ENCODE peak calls at places on chromosomes 3 and 15, in ten cellular contexts. C is Peyer's patch, D is A549, Q is tibial nerve, X is spleen, R is adrenal gland, E is esophagus squamous epithelium, M is breast epithelium, Y is lower leg skin, A is ovary. H is an unnamed sample.

GRCh38 chr3:25903371-25903770 is 113.5 kb downstream of the OXSM start:
- DNase-seq in Q (no peak), R (no peak), A (no peak), M (no peak), C (no peak), X (no peak), E (no peak), D (no peak), Y (no peak), H (no peak)

GRCh38 chr3:183306798-183307671 is 54.0 kb downstream of the B3GNT5 start:
- DNase-seq in R (peak), A (no peak), E (peak), D (no peak), Y (peak), X (peak), Q (peak), C (peak), M (peak), H (peak)

GRCh38 chr15:42457445-42458442 is 33.2 kb downstream of the ZNF106 start:
- DNase-seq in C (no peak), M (no peak), R (peak), E (no peak), A (peak), X (no peak), D (no peak), Y (peak), Q (no peak), H (no peak)

GRCh38 chr3:81696090-81696489 is 65.4 kb downstream of the GBE1 start:
- DNase-seq in E (no peak), Q (no peak), A (no peak), X (no peak), D (no peak), R (no peak), Y (no peak), M (no peak), C (no peak), H (no peak)

GRCh38 chr15:79844221-79844620 is 52.6 kb downstream of the MTHFS start:
- DNase-seq in A (no peak), M (no peak), X (no peak), Y (no peak), R (no peak), D (no peak), C (no peak), Q (no peak), E (no peak), H (no peak)

GRCh38 chr3:134693804-134694203 is 43.0 kb upstream of the KY start:
- DNase-seq in C (no peak), A (no peak), R (peak), X (no peak), Y (no peak), D (no peak), M (no peak), Q (no peak), E (no peak), H (no peak)

GRCh38 chr15:70956596-70956995 is 64.0 kb downstream of the LRRC49 start:
- DNase-seq in M (no peak), R (no peak), E (no peak), Q (no peak), Y (no peak), C (no peak), D (no peak), X (no peak), A (no peak), H (no peak)

GRCh38 chr3:125037498-125038150 is 18.2 kb downstream of the HEG1 start:
- DNase-seq in E (no peak), C (no peak), R (no peak), Q (no peak), Y (no peak), X (no peak), M (no peak), D (no peak), A (no peak), H (no peak)

GRCh38 chr15:40928351-40928974 is 677 bp upstream of the DLL4 start:
- DNase-seq in D (no peak), Q (no peak), R (no peak), Y (no peak), M (no peak), C (peak), E (no peak), X (peak), A (no peak), H (no peak)

GRCh38 chr15:69160976-69161877 is 792 bp downstream of the GLCE start:
- DNase-seq in A (peak), M (no peak), Y (peak), D (peak), X (peak), C (peak), E (no peak), R (peak), Q (no peak), H (no peak)

GRCh38 chr15:91885714-91886265 is 32.3 kb downstream of the SLCO3A1 start:
- DNase-seq in D (no peak), C (no peak), E (no peak), X (no peak), Q (no peak), R (no peak), A (no peak), M (no peak), Y (no peak), H (no peak)

GRCh38 chr15:22936577-22937472 is 43.3 kb downstream of the CYFIP1 start:
- DNase-seq in Q (no peak), A (no peak), X (no peak), Y (no peak), E (no peak), M (no peak), D (no peak), C (no peak), R (no peak), H (no peak)

GRCh38 chr3:73215286-73215685 is 153.8 kb downstream of the EBLN2 start:
- DNase-seq in M (no peak), E (no peak), Y (no peak), C (no peak), X (no peak), Q (no peak), D (no peak), R (no peak), A (no peak), H (no peak)

GRCh38 chr3:119219069-119219468 is 21.6 kb downstream of the B4GALT4 start:
- DNase-seq in Y (no peak), R (no peak), M (no peak), X (no peak), E (no peak), C (no peak), D (no peak), Q (no peak), A (no peak), H (no peak)

GRCh38 chr3:61526307-61526706 is 35.1 kb upstream of the PTPRG start:
- DNase-seq in R (no peak), C (no peak), Y (no peak), A (no peak), X (no peak), Q (no peak), E (no peak), D (no peak), M (no peak), H (no peak)

GRCh38 chr15:77107531-77108355 is 36.8 kb upstream of the TSPAN3 start:
- DNase-seq in R (peak), X (no peak), M (no peak), C (peak), Y (peak), E (no peak), Q (peak), A (peak), D (peak), H (peak)

GRCh38 chr3:133870822-133871221 is 24.9 kb downstream of the RAB6B start:
- DNase-seq in D (no peak), M (no peak), Q (no peak), R (no peak), E (no peak), X (no peak), A (no peak), C (no peak), Y (no peak), H (no peak)

GRCh38 chr3:114408763-114409162 is 114.9 kb downstream of the TIGIT start:
- DNase-seq in Y (no peak), A (no peak), E (no peak), Q (no peak), C (no peak), X (no peak), D (no peak), M (no peak), R (no peak), H (no peak)

GRCh38 chr3:123361019-123361418 is 87.9 kb downstream of the ADCY5 start:
- DNase-seq in M (no peak), Y (no peak), D (no peak), E (no peak), X (no peak), A (peak), Q (no peak), R (no peak), C (no peak), H (no peak)

GRCh38 chr3:139227165-139227564 is 116.7 kb upstream of the MRPS22 start:
- DNase-seq in Y (no peak), E (no peak), R (peak), D (no peak), Q (no peak), C (no peak), M (no peak), A (peak), X (no peak), H (no peak)

GRCh38 chr3:144221771-144222170 is 250.1 kb downstream of the DIPK2A start:
- DNase-seq in E (no peak), Q (no peak), M (no peak), X (no peak), Y (no peak), R (no peak), A (no peak), D (no peak), C (no peak), H (no peak)

GRCh38 chr3:102224171-102224570 is 210.6 kb upstream of the ZPLD1 start:
- DNase-seq in Q (no peak), M (no peak), X (no peak), R (no peak), Y (no peak), D (peak), C (peak), A (no peak), E (no peak), H (no peak)

GRCh38 chr3:17340261-17340660 is 402.2 kb downstream of the TBC1D5 start:
- DNase-seq in Q (no peak), X (no peak), D (no peak), C (no peak), A (no peak), R (no peak), E (no peak), Y (no peak), M (no peak), H (no peak)

GRCh38 chr3:64685800-64686445 is 1.9 kb downstream of the ADAMTS9 start:
- DNase-seq in Q (peak), C (peak), X (peak), A (peak), E (no peak), D (peak), Y (peak), M (peak), R (peak), H (no peak)

GRCh38 chr3:57292159-57292894 is at the start of gene ASB14:
- DNase-seq in Y (no peak), M (no peak), A (no peak), Q (no peak), E (no peak), C (no peak), R (no peak), D (no peak), X (no peak), H (no peak)

GRCh38 chr3:115960799-115961198 is 337.5 kb downstream of the GAP43 start:
- DNase-seq in R (no peak), Q (no peak), X (no peak), Y (no peak), M (no peak), C (no peak), E (no peak), A (no peak), D (no peak), H (no peak)

GRCh38 chr3:184811999-184812844 is at the start of gene VPS8:
- DNase-seq in D (peak), R (peak), X (peak), M (peak), E (peak), Y (peak), Q (peak), C (peak), A (peak), H (peak)
- TF ChIP-seq POLR2A in D (peak), R (peak), X (peak), M (peak), E (peak), Y (no peak), Q (peak), C (peak), A (peak), H (peak)

DNA sequence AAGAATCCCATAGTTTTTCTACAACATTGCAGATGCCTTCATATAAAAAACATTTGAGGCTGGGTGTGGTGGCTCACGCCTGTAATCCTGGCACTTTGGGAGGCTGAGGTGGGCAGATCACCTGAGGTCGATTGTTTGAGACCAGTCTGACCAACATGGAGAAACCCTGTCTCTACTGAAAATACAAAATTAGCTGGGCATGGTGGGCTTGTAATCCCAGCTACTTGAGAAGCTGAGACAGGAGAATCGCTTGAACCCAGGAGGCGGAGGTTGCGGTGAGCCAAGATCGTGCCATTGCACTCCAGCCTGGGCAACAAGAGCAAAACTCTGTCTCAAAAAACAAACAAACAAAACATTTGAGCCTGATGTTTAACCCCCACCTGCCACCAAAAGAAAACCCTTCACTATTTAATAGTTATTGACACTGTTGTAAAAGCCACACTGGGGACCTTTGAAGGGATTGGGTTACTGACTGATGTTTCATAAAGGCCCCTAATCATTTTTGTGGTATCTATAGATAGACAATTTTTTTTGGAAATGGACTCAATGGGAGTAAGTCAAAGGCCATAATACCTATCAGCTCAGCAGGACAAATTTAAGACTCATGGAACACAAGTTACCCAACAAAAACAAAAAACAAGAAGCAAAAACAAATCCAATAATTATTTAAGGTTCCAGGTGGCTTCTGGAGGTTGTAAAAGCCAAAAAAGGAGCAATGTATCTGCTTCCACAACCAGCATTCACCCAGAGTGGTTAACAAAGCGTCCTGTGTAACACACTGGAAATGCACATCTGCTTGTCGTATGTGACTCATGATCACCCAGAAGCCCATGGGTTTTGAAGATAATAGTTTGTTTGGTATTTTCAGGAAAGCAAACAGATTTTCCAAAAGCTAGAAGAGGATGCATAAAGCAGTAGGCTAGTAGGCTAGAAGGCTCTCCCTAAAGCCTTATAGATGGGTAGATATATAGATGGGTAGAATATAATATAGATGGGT is 41.2 kb downstream of the CDCP1 start:
- DNase-seq in Q (no peak), X (no peak), C (no peak), Y (peak), M (no peak), D (no peak), E (no peak), A (no peak), R (no peak), H (no peak)
- TF ChIP-seq POLR2A in Q (no peak), X (no peak), C (no peak), Y (no peak), M (no peak), D (no peak), E (no peak), A (no peak), R (no peak), H (no peak)

GRCh38 chr3:15331606-15332404 is 581 bp downstream of the SH3BP5 start:
- DNase-seq in A (peak), R (peak), M (peak), C (peak), Y (peak), X (peak), Q (no peak), D (peak), E (no peak), H (peak)
- TF ChIP-seq POLR2A in A (no peak), R (peak), M (no peak), C (no peak), Y (no peak), X (no peak), Q (no peak), D (no peak), E (no peak), H (no peak)

DNA sequence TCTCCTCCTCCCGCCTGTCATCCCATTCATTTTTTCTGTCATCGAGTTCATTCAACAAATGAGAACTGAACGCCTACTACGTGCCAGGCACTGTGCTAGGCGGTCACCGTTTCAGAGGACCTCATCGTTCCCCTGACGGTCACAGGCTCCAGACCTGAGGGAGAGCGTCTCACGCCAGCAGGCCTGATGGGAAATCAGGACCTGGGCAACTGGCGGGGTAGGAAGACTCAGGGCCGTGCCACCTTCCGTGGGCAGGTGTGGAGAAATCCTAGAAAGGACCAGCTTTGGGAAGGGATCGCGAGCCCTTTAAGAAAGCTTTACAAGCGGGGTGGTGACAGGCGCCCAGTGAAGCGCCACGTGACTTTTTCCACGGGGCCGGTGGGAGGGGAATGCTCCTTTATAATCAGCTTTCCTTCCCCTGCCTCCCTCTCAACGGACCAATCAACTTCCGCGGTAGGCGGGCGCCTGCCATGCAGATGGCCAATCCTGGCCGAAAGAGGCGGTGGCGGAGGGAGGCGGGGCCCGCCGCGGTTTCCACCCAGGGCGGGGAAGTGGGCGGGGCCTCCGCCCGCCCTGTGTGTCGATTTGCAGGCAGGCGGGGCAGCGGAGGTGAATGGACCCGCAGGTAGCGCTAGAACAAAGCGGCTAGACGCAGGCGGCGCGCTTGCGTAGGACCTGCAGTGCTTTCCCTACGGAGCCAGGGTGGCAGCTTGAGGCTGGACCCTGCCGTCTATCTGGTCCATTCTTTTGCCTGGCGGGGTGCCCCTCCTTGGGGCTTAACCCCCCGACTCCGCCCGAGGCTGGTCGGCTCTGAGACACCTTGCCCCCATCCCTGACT is 816 bp upstream of the DUSP7 start:
- DNase-seq in C (peak), X (peak), Q (peak), D (peak), R (peak), M (peak), A (peak), Y (peak), E (peak), H (peak)
- TF ChIP-seq POLR2A in C (no peak), X (peak), Q (no peak), D (no peak), R (peak), M (no peak), A (peak), Y (no peak), E (peak), H (no peak)

DNA sequence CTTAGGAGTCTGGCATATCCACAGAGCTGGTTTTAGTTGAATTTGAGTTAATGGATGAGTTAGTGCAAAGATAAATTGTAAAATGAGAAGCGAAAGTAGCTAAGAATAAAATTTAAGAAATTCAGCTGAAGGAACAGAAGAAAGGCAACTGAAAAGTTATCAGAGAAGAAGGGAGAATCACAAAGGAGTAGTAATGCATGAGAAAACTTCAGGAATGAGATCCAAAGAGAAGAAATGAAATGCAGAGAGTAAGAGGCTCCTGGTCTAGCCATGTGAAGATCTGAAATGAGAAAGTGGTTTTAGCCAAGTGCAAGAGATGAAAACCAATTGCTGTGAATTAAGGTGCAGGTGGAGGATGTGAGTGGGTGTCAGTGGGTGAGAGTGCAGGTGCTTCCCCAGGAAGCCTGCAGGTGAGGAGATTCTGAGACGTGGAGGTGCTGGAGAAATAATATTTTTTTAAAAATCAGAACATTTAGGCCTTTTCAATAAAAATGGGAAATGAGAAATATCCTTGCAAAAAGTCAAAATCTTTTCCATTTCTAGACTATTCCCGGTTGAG is 18.5 kb downstream of the KBTBD8 start:
- DNase-seq in D (no peak), A (no peak), X (no peak), E (no peak), Y (no peak), M (no peak), R (no peak), Q (no peak), C (no peak), H (no peak)
- TF ChIP-seq POLR2A in D (no peak), A (no peak), X (no peak), E (no peak), Y (no peak), M (no peak), R (no peak), Q (no peak), C (no peak), H (no peak)

DNA sequence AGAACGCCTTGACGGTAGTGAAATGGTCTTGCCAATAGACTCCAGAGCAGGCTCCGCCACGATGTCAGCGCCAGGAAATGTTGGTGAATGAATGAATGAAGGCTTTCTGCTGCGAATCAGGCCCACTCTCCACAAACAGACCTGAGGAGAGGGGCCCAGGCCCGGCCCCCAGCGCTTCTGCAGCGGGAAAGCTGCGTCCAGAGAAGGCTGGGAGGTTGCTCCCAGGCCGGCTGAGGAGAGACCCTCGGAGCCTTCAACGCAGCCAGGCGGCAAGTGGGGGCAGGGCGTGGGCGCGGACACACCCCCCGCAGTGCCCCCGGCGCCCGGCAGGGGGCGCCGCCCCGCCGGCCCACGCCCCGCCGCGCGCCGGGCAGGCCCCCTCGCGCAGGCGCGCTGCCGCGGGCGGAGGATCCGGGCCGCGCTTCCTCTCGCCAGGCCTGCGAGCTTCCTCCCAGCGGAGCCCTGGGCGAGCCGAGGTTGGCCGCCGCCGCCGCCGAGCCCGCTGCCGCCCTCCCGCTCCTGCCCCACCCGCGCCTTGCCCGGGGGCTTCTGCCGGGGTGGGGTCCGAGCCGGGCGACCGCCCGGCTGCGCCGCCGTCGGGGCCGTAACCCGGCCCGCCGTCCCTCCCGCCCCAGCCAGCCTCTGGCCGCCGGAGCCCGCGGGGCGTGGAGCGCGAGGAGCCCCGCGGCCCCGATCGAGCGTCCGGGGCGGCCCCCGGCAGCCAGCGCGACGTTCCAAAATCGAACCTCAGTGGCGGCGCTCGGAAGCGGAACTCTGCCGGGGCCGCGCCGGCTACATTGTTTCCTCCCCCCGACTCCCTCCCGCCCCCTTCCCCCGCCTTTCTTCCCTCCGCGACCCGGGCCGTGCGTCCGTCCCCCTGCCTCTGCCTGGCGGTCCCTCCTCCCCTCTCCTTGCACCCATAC is at the start of gene CSK:
- DNase-seq in Q (peak), M (no peak), X (peak), Y (peak), C (peak), A (peak), R (peak), D (peak), E (no peak), H (peak)
- TF ChIP-seq POLR2A in Q (no peak), M (no peak), X (no peak), Y (no peak), C (peak), A (peak), R (peak), D (peak), E (no peak), H (peak)

GRCh38 chr15:31359722-31360111 is 33.1 kb downstream of the KLF13 start:
- DNase-seq in C (peak), D (no peak), A (no peak), R (no peak), Y (no peak), E (no peak), M (no peak), Q (no peak), X (no peak), H (no peak)
- TF ChIP-seq POLR2A in C (no peak), D (no peak), A (no peak), R (no peak), Y (no peak), E (no peak), M (no peak), Q (no peak), X (no peak), H (no peak)